ENCODE peak calls at places on chromosomes 16 and 17, in four cellular contexts. R, M, J and X are unnamed samples.

GRCh38 chr16:87847785-87848675 is 21.3 kb downstream of the SLC7A5 start:
- DNase-seq in R (no peak), M (no peak), J (no peak), X (no peak)

GRCh38 chr17:80782536-80783427 is 208.9 kb upstream of the CHMP6 start:
- DNase-seq in R (no peak), M (peak), J (peak), X (peak)

GRCh38 chr16:10387378-10387681 is 1.5 kb downstream of the ATF7IP2 start:
- DNase-seq in R (no peak), M (no peak), J (no peak), X (no peak)

GRCh38 chr16:30761427-30761927 is 385 bp downstream of the CFAP119 start:
- DNase-seq in R (peak), M (peak), J (peak), X (peak)

GRCh38 chr17:36791150-36791653 is 146.1 kb upstream of the LHX1 start:
- DNase-seq in R (no peak), M (no peak), J (no peak), X (no peak)

GRCh38 chr16:50096791-50097190 is 31.0 kb downstream of the HEATR3 start:
- DNase-seq in R (peak), M (no peak), J (no peak), X (no peak)

GRCh38 chr17:40538019-40538935 is 27.0 kb downstream of the CCR7 start:
- DNase-seq in R (peak), M (peak), J (no peak), X (no peak)

GRCh38 chr16:28149016-28149888 is 62.5 kb downstream of the XPO6 start:
- DNase-seq in R (peak), M (no peak), J (no peak), X (no peak)

GRCh38 chr16:66888647-66889615 is 8.6 kb downstream of the PDP2 start:
- DNase-seq in R (no peak), M (no peak), J (no peak), X (no peak)

GRCh38 chr17:64006361-64007088 is 8.4 kb downstream of the PRR29 start:
- DNase-seq in R (no peak), M (peak), J (peak), X (peak)

GRCh38 chr17:74163271-74163821 is 40.1 kb upstream of the RPL38 start:
- DNase-seq in R (no peak), M (no peak), J (no peak), X (no peak)

GRCh38 chr16:4081577-4082021 is 34.6 kb downstream of the ADCY9 start:
- DNase-seq in R (no peak), M (peak), J (no peak), X (no peak)

GRCh38 chr16:64278196-64278595 is 843.7 kb downstream of the CDH11 start:
- DNase-seq in R (peak), M (no peak), J (no peak), X (no peak)

GRCh38 chr17:8123695-8124349 is at the start of gene HES7:
- DNase-seq in R (no peak), M (peak), J (peak), X (no peak)

GRCh38 chr16:85221081-85221809 is 109.0 kb upstream of the CIBAR2 start:
- DNase-seq in R (no peak), M (no peak), J (no peak), X (no peak)

GRCh38 chr16:56870271-56870888 is 5.4 kb downstream of the SLC12A3 start:
- DNase-seq in R (no peak), M (no peak), J (no peak), X (no peak)

GRCh38 chr16:82404586-82405315 is 222.0 kb upstream of the CDH13 start:
- DNase-seq in R (no peak), M (no peak), J (no peak), X (no peak)

GRCh38 chr17:35742496-35742895 is 10.5 kb downstream of the GAS2L2 start:
- DNase-seq in R (no peak), M (no peak), J (no peak), X (no peak)

GRCh38 chr17:57350266-57350665 is 93.9 kb downstream of the MSI2 start:
- DNase-seq in R (no peak), M (no peak), J (no peak), X (no peak)

GRCh38 chr16:11797957-11798299 is 870 bp upstream of the ZC3H7A start:
- DNase-seq in R (no peak), M (peak), J (peak), X (peak)

GRCh38 chr16:21526923-21527807 is 72.2 kb upstream of the METTL9 start:
- DNase-seq in R (no peak), M (no peak), J (no peak), X (no peak)

GRCh38 chr17:4229627-4230026 is 34.2 kb downstream of the ANKFY1 start:
- DNase-seq in R (peak), M (no peak), J (no peak), X (peak)

GRCh38 chr16:57013268-57013667 is 23.9 kb downstream of the NLRC5 start:
- DNase-seq in R (peak), M (peak), J (no peak), X (peak)

GRCh38 chr17:58788199-58788598 is 32.5 kb downstream of the PPM1E start:
- DNase-seq in R (no peak), M (no peak), J (no peak), X (no peak)

GRCh38 chr17:63544467-63545301 is 5.6 kb upstream of the DCAF7 start:
- DNase-seq in R (no peak), M (peak), J (no peak), X (no peak)

GRCh38 chr16:20598832-20599469 is 22.8 kb upstream of the ACSM2B start:
- DNase-seq in R (no peak), M (no peak), J (no peak), X (no peak)

GRCh38 chr17:74771319-74771914 is 4.7 kb downstream of the NAT9 start:
- DNase-seq in R (no peak), M (no peak), J (no peak), X (no peak)

GRCh38 chr16:75343311-75343710 is 90.0 kb downstream of the CFDP1 start:
- DNase-seq in R (no peak), M (no peak), J (peak), X (peak)

GRCh38 chr17:34222732-34223486 is 32.2 kb upstream of the CCL2 start:
- DNase-seq in R (no peak), M (no peak), J (no peak), X (no peak)

GRCh38 chr16:31118223-31119155 is 1.0 kb downstream of the KAT8 start:
- DNase-seq in R (peak), M (no peak), J (no peak), X (no peak)